ENCODE peak calls at places on chromosome 15, in five cellular contexts. K is astrocyte of the spinal cord; V is HFF-Myc; I is right cardiac atrium; C is CD8-positive, alpha-beta memory T cell. S is an unnamed sample.

GRCh38 chr15:70093481-70094309 is 4.0 kb downstream of the TLE3 start:
- DNase-seq in K (peak; percentile 41), V (no peak), I (no peak), C (no peak), S (no peak)

GRCh38 chr15:61049003-61049402 is 180.1 kb downstream of the RORA start:
- DNase-seq in K (no peak), V (no peak), I (no peak), C (no peak), S (no peak)

GRCh38 chr15:35514759-35515158 is 31.2 kb downstream of the DPH6 start:
- DNase-seq in K (peak; percentile 15), V (no peak), I (no peak), C (no peak), S (no peak)

GRCh38 chr15:79003301-79003700 is 58.5 kb upstream of the CTSH start:
- DNase-seq in K (no peak), V (no peak), I (no peak), C (no peak), S (no peak)

GRCh38 chr15:101723161-101723873 is 956 bp downstream of the TARS3 start:
- DNase-seq in K (peak; percentile 62), V (peak; percentile 5), I (no peak), C (peak; percentile 34), S (peak; percentile 7)

GRCh38 chr15:26771917-26772587 is 814 bp downstream of the GABRB3 start:
- DNase-seq in K (no peak), V (no peak), I (peak; percentile 15), C (no peak), S (no peak)

GRCh38 chr15:39140060-39140604 is 440.7 kb upstream of the THBS1 start:
- DNase-seq in K (peak; percentile 93), V (peak; percentile 87), I (peak; percentile 22), C (no peak), S (no peak)

GRCh38 chr15:61794276-61794675 is 266.0 kb downstream of the VPS13C start:
- DNase-seq in K (peak; percentile 24), V (no peak), I (no peak), C (no peak), S (no peak)

GRCh38 chr15:38129531-38130199 is 123.0 kb upstream of the SPRED1 start:
- DNase-seq in K (peak; percentile 99), V (peak; percentile 100), I (peak; percentile 79), C (no peak), S (no peak)

GRCh38 chr15:84828433-84828908 is 11.3 kb downstream of the ALPK3 start:
- DNase-seq in K (no peak), V (no peak), I (no peak), C (no peak), S (no peak)

GRCh38 chr15:31230630-31231485 is 95.8 kb upstream of the KLF13 start:
- DNase-seq in K (no peak), V (no peak), I (no peak), C (no peak), S (no peak)

GRCh38 chr15:78362716-78363426 is 22.7 kb downstream of the CRABP1 start:
- DNase-seq in K (no peak), V (no peak), I (no peak), C (no peak), S (no peak)

GRCh38 chr15:65067645-65068416 is at the start of gene RASL12:
- DNase-seq in K (no peak), V (no peak), I (peak; percentile 65), C (no peak), S (no peak)

GRCh38 chr15:62900071-62900812 is 142.3 kb upstream of the TPM1 start:
- DNase-seq in K (no peak), V (no peak), I (no peak), C (no peak), S (no peak)

GRCh38 chr15:36432162-36432561 is 147.3 kb upstream of the CDIN1 start:
- DNase-seq in K (peak; percentile 93), V (peak; percentile 51), I (no peak), C (no peak), S (no peak)

GRCh38 chr15:68186671-68187397 is 18.3 kb downstream of the CALML4 start:
- DNase-seq in K (peak; percentile 80), V (peak; percentile 33), I (no peak), C (no peak), S (no peak)

GRCh38 chr15:99598296-99598695 is 32.5 kb downstream of the MEF2A start:
- DNase-seq in K (no peak), V (no peak), I (no peak), C (no peak), S (no peak)

GRCh38 chr15:72197045-72197459 is 535 bp downstream of the GRAMD2A start:
- DNase-seq in K (no peak), V (no peak), I (no peak), C (no peak), S (no peak)

GRCh38 chr15:89450076-89451006 is 46.0 kb downstream of the RHCG start:
- DNase-seq in K (no peak), V (no peak), I (no peak), C (no peak), S (no peak)

GRCh38 chr15:40481671-40482070 is 10.9 kb downstream of the CHST14 start:
- DNase-seq in K (no peak), V (no peak), I (no peak), C (no peak), S (no peak)

GRCh38 chr15:86483936-86484335 is 404.3 kb downstream of the AGBL1 start:
- DNase-seq in K (no peak), V (no peak), I (no peak), C (no peak), S (no peak)

GRCh38 chr15:67550522-67550921 is 8.0 kb downstream of the MAP2K5 start:
- DNase-seq in K (no peak), V (no peak), I (no peak), C (no peak), S (no peak)

GRCh38 chr15:82681371-82681770 is 28.3 kb downstream of the AP3B2 start:
- DNase-seq in K (no peak), V (no peak), I (no peak), C (no peak), S (no peak)

GRCh38 chr15:82679626-82680199 is 30.0 kb downstream of the AP3B2 start:
- DNase-seq in K (no peak), V (no peak), I (no peak), C (no peak), S (no peak)

GRCh38 chr15:82674873-82675272 is 27.7 kb upstream of the CPEB1 start:
- DNase-seq in K (no peak), V (no peak), I (no peak), C (no peak), S (no peak)

GRCh38 chr15:82677720-82678323 is 30.7 kb upstream of the CPEB1 start:
- DNase-seq in K (no peak), V (no peak), I (no peak), C (no peak), S (no peak)

DNA sequence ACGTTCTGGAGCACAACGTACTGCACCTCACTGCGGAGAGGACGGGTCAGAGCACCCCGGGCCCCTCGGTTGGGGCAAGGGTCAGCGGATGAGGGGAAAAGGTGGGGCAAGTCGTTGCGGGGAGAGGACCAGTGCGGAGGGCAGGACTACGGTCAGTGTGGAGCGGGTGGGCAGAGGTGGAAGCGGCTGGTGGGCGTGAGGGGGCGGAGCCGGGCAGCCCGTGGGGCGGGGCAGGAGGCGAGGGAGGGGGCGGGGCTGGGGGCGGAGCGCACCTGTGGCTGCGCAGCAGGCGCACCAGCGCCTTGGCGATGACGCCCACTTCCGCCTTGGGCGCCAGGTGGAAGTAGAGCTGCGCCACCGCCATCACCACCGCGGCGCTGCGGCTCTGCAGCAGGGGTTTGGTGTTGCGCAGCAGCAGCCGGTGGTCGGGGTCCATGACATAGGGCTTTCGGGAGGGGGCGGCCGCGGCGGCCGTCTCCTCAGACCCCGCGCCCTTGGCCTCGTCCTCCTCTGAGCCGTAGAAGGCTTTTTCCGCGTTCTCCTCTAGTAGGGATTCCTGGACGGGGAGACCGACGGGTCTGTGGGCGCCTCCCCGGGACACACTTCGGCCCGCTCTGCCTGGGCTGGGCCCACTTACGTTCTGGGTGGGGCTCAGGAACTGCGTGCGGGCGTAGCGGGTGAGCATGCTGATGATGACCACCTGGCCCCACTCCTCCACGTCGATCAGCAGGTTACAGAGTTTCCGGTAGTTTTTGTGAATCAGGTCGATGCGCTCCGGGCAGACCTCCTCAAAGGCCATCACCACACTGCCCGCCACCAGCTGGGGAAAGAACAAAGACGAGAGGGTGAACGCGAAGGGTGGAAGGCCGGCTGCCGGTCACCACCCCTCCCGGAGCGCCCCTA is 29.2 kb downstream of the AP3B2 start:
- DNase-seq in K (no peak), V (no peak), I (no peak), C (peak; percentile 80), S (peak; percentile 81)
- H3K4me3 ChIP-seq in K (no peak overlapping the region), V (no peak overlapping the region), I (peak overlapping the region; percentile 29), C (peak overlapping the region; percentile 65), S (peak overlapping the region; percentile 57)

GRCh38 chr15:55741592-55742497 is 1.1 kb downstream of the PRTG start:
- DNase-seq in K (peak; percentile 18), V (no peak), I (no peak), C (no peak), S (no peak)

GRCh38 chr15:55742927-55743614 is at the start of gene PRTG:
- DNase-seq in K (peak; percentile 82), V (no peak), I (peak; percentile 79), C (no peak), S (no peak)

GRCh38 chr15:55743615-55743978 is 645 bp upstream of the PRTG start:
- DNase-seq in K (peak; percentile 10), V (no peak), I (no peak), C (no peak), S (no peak)

GRCh38 chr15:55742498-55742926 is 440 bp downstream of the PRTG start:
- DNase-seq in K (no peak), V (no peak), I (peak; percentile 26), C (no peak), S (no peak)

DNA sequence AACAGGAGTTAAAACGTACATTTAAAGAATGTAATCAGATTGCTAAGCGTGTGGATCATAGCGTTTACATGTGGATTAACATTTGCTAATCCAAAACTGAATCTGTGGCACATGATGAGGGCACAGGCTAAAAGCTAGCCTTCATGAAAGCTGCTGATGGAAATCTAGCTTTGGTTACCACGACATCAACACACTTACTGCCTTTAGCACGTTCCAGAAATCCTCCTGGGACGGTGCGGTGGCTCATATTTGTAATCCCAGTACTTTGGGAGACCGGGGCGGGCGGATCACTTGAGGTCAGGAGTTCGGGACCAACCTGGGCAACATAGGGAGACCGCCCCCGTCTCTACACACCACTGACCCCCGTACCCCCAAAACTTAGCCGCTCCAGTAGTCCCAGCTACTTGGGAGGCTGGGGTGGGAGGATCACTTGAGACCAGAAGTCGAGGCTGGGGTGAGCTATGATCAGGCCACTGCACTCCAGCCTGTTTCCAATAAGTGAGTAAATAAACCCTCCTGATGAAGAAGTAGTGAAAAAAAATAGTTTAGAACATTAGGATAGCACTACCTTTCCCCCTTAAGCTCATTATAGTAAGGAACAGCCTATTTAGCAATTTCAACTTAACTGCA is 1.2 kb upstream of the PRTG start:
- DNase-seq in K (no peak), V (no peak), I (no peak), C (no peak), S (no peak)
- H3K4me3 ChIP-seq in K (no peak overlapping the region), V (no peak overlapping the region), I (no peak overlapping the region), C (no peak overlapping the region), S (no peak overlapping the region)

GRCh38 chr15:74123685-74124084 is 6.7 kb upstream of the ISLR2 start:
- DNase-seq in K (no peak), V (no peak), I (no peak), C (no peak), S (no peak)
- H3K4me3 ChIP-seq in K (no peak overlapping the region), V (no peak overlapping the region), I (no peak overlapping the region), C (no peak overlapping the region), S (no peak overlapping the region)

DNA sequence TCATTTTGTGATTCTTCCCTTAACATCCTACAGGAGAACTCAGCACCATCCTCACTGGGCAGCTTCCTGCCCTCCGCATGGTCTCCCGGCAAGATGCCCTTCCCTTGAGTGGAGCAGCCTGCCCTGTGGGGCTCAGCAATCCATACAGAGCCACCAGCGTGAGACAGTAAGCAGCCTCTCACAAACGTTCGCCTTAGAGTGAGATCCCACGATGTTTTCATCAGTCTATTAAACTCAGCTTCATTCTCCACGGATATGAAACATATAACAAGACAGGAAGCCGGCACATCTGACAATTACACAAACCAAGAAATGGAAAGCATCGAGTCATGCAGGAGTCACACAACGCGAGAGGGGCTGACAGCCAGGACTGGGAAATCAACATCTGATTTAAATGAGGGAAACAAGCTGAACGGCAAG is 272.2 kb downstream of the OCA2 start:
- DNase-seq in K (peak; percentile 76), V (no peak), I (no peak), C (no peak), S (no peak)
- H3K4me3 ChIP-seq in K (no peak overlapping the region), V (no peak overlapping the region), I (no peak overlapping the region), C (no peak overlapping the region), S (no peak overlapping the region)

S was measured in CD4-positive, CD25-positive, alpha-beta regulatory T cell.